ENCODE peak calls at places on chromosomes 2 and 18, in five cellular contexts. I is dorsolateral prefrontal cortex; J is stimulated activated CD8-positive, alpha-beta memory T cell treated with anti-CD3 and anti-CD28 coated beads, Interleukin-15, amount 100 ng/mL, for 4 hours; O is memory B cell; Y is stimulated activated CD4-positive, alpha-beta T cell treated with anti-CD3 and anti-CD28 coated beads, Interleukin-12 subunit alpha, Interleukin-12 subunit beta, amount 100 ng/mL, for 4 hours. E is an unnamed sample.

GRCh38 chr18:48827321-48828200 is 123.2 kb downstream of the SMAD7 start:
- DNase-seq in Y (no peak), I (peak), J (no peak), O (no peak), E (no peak)

GRCh38 chr2:181685150-181685688 is 4.9 kb upstream of the NEUROD1 start:
- DNase-seq in J (no peak), I (no peak), Y (no peak), O (no peak), E (no peak)

GRCh38 chr2:237073552-237073951 is 12.1 kb upstream of the COPS8 start:
- DNase-seq in Y (no peak), O (no peak), J (no peak), I (no peak), E (no peak)

GRCh38 chr18:76494181-76494540 is 881 bp downstream of the ZNF516 start:
- DNase-seq in O (no peak), Y (peak), J (no peak), I (no peak), E (peak)

GRCh38 chr2:135916232-135916631 is 40.0 kb upstream of the MCM6 start:
- DNase-seq in O (peak), J (no peak), I (no peak), Y (no peak), E (no peak)

GRCh38 chr2:226040344-226040743 is 640.8 kb downstream of the NYAP2 start:
- DNase-seq in Y (no peak), I (no peak), J (no peak), O (no peak), E (no peak)

GRCh38 chr2:20524412-20525040 is 77.7 kb downstream of the RHOB start:
- DNase-seq in I (peak), O (no peak), J (no peak), Y (no peak), E (no peak)

GRCh38 chr2:165634855-165635254 is 159.2 kb downstream of the GALNT3 start:
- DNase-seq in J (no peak), O (no peak), I (peak), Y (no peak), E (peak)

GRCh38 chr2:24588294-24588693 is 97.2 kb downstream of the NCOA1 start:
- DNase-seq in J (no peak), Y (no peak), O (no peak), I (no peak), E (no peak)